ENCODE peak calls at places on chromosomes 3 and 15, in four cellular contexts. B is A172, K is AG10803, Q is fibroblast of lung. R is an unnamed sample.

GRCh38 chr3:113838631-113839209 is at the start of gene GRAMD1C:
- DNase-seq in Q (peak), K (peak), B (peak), R (peak)

GRCh38 chr15:54345301-54345700 is 367.1 kb downstream of the UNC13C start:
- DNase-seq in B (no peak), K (no peak), Q (no peak), R (no peak)

GRCh38 chr15:46260937-46261336 is 626.1 kb downstream of the SQOR start:
- DNase-seq in B (no peak), K (no peak), Q (no peak), R (no peak)

GRCh38 chr15:84953136-84953535 is 28.5 kb upstream of the PDE8A start:
- DNase-seq in B (no peak), Q (peak), K (peak), R (no peak)

GRCh38 chr3:76122007-76122406 is 336.7 kb upstream of the ZNF717 start:
- DNase-seq in Q (peak), K (no peak), B (no peak), R (no peak)

GRCh38 chr15:43279496-43279895 is 12.8 kb upstream of the TGM5 start:
- DNase-seq in K (no peak), B (no peak), Q (no peak), R (no peak)

GRCh38 chr3:195123196-195123805 is 147.7 kb downstream of the XXYLT1 start:
- DNase-seq in K (peak), B (no peak), Q (peak), R (peak)

GRCh38 chr3:180684807-180685206 is 5.5 kb upstream of the CCDC39 start:
- DNase-seq in Q (no peak), B (no peak), K (no peak), R (no peak)

GRCh38 chr3:16151109-16151508 is 23.4 kb upstream of the GALNT15 start:
- DNase-seq in B (peak), K (peak), Q (peak), R (peak)

GRCh38 chr3:124700880-124701684 is 29.2 kb upstream of the UMPS start:
- DNase-seq in Q (peak), K (peak), B (no peak), R (peak)

GRCh38 chr15:71195242-71195641 is 80.0 kb downstream of the THSD4 start:
- DNase-seq in B (peak), K (no peak), Q (no peak), R (no peak)

GRCh38 chr15:44775923-44776322 is 39.6 kb downstream of the TRIM69 start:
- DNase-seq in B (no peak), K (peak), Q (no peak), R (no peak)

GRCh38 chr15:59180946-59181345 is 25.7 kb upstream of the LDHAL6B start:
- DNase-seq in Q (peak), B (no peak), K (peak), R (peak)

GRCh38 chr3:123406598-123406997 is 42.3 kb downstream of the ADCY5 start:
- DNase-seq in K (no peak), B (no peak), Q (no peak), R (no peak)

GRCh38 chr15:56524915-56525314 is 60.0 kb upstream of the MNS1 start:
- DNase-seq in B (peak), K (peak), Q (peak), R (peak)

GRCh38 chr3:17151598-17152373 is 267.0 kb downstream of the PLCL2 start:
- DNase-seq in K (no peak), Q (no peak), B (no peak), R (no peak)

GRCh38 chr3:112605285-112605684 is 35.7 kb downstream of the CCDC80 start:
- DNase-seq in Q (peak), K (peak), B (peak), R (peak)

GRCh38 chr3:37993811-37994638 is 3.4 kb downstream of the VILL start:
- DNase-seq in K (peak), Q (peak), B (no peak), R (peak)

GRCh38 chr3:182464513-182465145 is 328.7 kb upstream of the ATP11B start:
- DNase-seq in Q (no peak), K (no peak), B (no peak), R (no peak)

GRCh38 chr15:74444106-74445062 is 10.6 kb upstream of the SEMA7A start:
- DNase-seq in Q (no peak), K (no peak), B (no peak), R (no peak)

GRCh38 chr3:58356054-58356453 is 23.4 kb downstream of the PXK start:
- DNase-seq in K (no peak), B (no peak), Q (no peak), R (no peak)

GRCh38 chr15:57897870-57898269 is 167.6 kb downstream of the ALDH1A2 start:
- DNase-seq in Q (no peak), K (no peak), B (no peak), R (no peak)

GRCh38 chr3:30286811-30287210 is 319.6 kb upstream of the TGFBR2 start:
- DNase-seq in K (peak), Q (peak), B (no peak), R (peak)

GRCh38 chr3:148953094-148953493 is 38.2 kb upstream of the GYG1 start:
- DNase-seq in K (no peak), B (no peak), Q (no peak), R (no peak)

GRCh38 chr3:10547841-10548783 is 42.7 kb upstream of the ATP2B2 start:
- DNase-seq in Q (no peak), K (no peak), B (no peak), R (no peak)

GRCh38 chr3:43619593-43619992 is 2.2 kb downstream of the ANO10 start:
- DNase-seq in Q (no peak), K (no peak), B (no peak), R (no peak)

GRCh38 chr3:126060613-126061145 is 23.2 kb downstream of the SLC41A3 start:
- DNase-seq in K (no peak), Q (no peak), B (no peak), R (no peak)

GRCh38 chr3:86554346-86554745 is 436.6 kb downstream of the VGLL3 start:
- DNase-seq in Q (no peak), B (no peak), K (no peak), R (no peak)